ENCODE peak calls at places on chromosomes 5 and 9, in seven cellular contexts. T is fibroblast of pulmonary artery, Y is stomach, Q is Calu3, O is colonic mucosa, W is heart left ventricle, B is cardiac fibroblast. D is an unnamed sample.

GRCh38 chr5:32339198-32339597 is 26.5 kb upstream of the MTMR12 start:
- DNase-seq in Q (no peak), O (no peak), B (no peak), W (no peak), T (no peak), Y (no peak), D (peak)

GRCh38 chr5:175745212-175745611 is 87.3 kb downstream of the HRH2 start:
- DNase-seq in Y (no peak), W (no peak), T (no peak), B (no peak), O (no peak), Q (no peak), D (no peak)

GRCh38 chr9:70480405-70480980 is 66.0 kb upstream of the KLF9 start:
- DNase-seq in Q (peak), T (peak), W (peak), O (peak), Y (peak), B (peak), D (no peak)

GRCh38 chr5:127385936-127386335 is 95.3 kb downstream of the MEGF10 start:
- DNase-seq in B (no peak), Q (no peak), O (no peak), Y (no peak), W (no peak), T (no peak), D (no peak)

GRCh38 chr5:99349842-99350241 is 421.0 kb upstream of the CHD1 start:
- DNase-seq in T (no peak), B (no peak), W (no peak), O (no peak), Q (no peak), Y (no peak), D (no peak)

GRCh38 chr5:52837591-52838001 is 49.9 kb downstream of the ITGA1 start:
- DNase-seq in B (peak), T (peak), Q (no peak), Y (no peak), O (no peak), W (no peak), D (peak)

GRCh38 chr5:83471405-83472212 is at the start of gene VCAN:
- DNase-seq in B (peak), T (peak), W (peak), Y (no peak), Q (peak), O (peak), D (peak)

GRCh38 chr9:130021123-130021522 is 21.9 kb downstream of the FNBP1 start:
- DNase-seq in T (no peak), Q (no peak), B (no peak), O (no peak), Y (no peak), W (no peak), D (no peak)

GRCh38 chr9:127204771-127205470 is 59.7 kb upstream of the GARNL3 start:
- DNase-seq in Y (no peak), W (no peak), O (no peak), T (peak), B (peak), Q (no peak), D (peak)
- TF ChIP-seq CTCF in Y (no peak), W (peak), O (no peak), T (peak), B (peak), Q (no peak), D (peak)

GRCh38 chr9:69324549-69325401 is at the start of gene ENTREP1:
- DNase-seq in W (peak), T (peak), Y (peak), B (peak), Q (peak), O (peak), D (no peak)
- TF ChIP-seq CTCF in W (no peak), T (no peak), Y (no peak), B (no peak), Q (no peak), O (no peak), D (no peak)

GRCh38 chr5:23352437-23352836 is 155.0 kb upstream of the PRDM9 start:
- DNase-seq in Q (no peak), W (no peak), O (no peak), B (peak), Y (no peak), T (peak), D (no peak)
- TF ChIP-seq CTCF in Q (no peak), W (no peak), O (no peak), B (no peak), Y (no peak), T (peak), D (no peak)

GRCh38 chr5:150024241-150024984 is 23.9 kb downstream of the HMGXB3 start:
- DNase-seq in Q (no peak), B (peak), T (no peak), W (no peak), O (no peak), Y (no peak), D (no peak)
- TF ChIP-seq CTCF in Q (no peak), B (no peak), T (no peak), W (peak), O (no peak), Y (no peak), D (no peak)

GRCh38 chr9:120989065-120989464 is 61.0 kb downstream of the C5 start:
- DNase-seq in B (no peak), T (no peak), O (no peak), W (no peak), Q (no peak), Y (no peak), D (no peak)

GRCh38 chr9:120980951-120981350 is 54.4 kb upstream of the TRAF1 start:
- DNase-seq in W (no peak), T (no peak), O (no peak), B (no peak), Y (no peak), Q (no peak), D (no peak)

GRCh38 chr9:120982851-120983250 is 56.3 kb upstream of the TRAF1 start:
- DNase-seq in O (no peak), B (peak), Y (no peak), Q (no peak), T (peak), W (no peak), D (peak)

GRCh38 chr9:120983259-120983837 is 56.8 kb upstream of the TRAF1 start:
- DNase-seq in O (no peak), W (no peak), Y (no peak), B (no peak), Q (no peak), T (no peak), D (no peak)

DNA sequence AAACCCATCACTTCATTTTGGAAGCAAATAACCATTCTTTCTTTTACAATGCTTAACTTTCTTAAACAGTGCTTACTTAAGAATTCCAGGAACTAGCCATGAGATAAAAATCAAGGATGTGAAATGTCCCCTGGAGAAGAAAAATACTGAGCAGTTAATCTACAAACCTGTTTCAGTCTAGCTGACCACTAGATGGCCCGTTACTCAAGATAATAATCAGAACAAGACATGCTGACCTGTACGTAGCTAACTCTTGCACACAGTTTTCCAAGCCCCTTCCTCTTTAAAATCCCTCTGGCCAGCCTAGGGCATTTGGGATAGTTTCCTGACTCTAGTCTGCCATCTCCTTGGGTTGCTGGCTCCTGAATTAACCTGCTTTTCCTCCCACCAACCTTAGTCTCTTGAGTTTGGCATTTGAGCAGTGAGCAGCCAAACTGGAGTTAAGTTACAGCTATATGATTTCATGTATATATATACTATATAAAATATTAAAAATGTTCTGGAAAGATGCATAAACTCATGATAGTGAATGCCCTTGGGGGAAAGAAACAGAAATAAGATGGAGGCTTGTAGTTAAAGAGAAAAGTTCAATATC is 59.3 kb upstream of the TRAF1 start:
- DNase-seq in W (peak), B (peak), Q (peak), O (no peak), Y (no peak), T (peak), D (peak)
- TF ChIP-seq CTCF in W (peak), B (peak), Q (peak), O (no peak), Y (no peak), T (peak), D (peak)